ENCODE peak calls at places on chromosomes 4 and X, in ten cellular contexts. O is breast epithelium, N is esophagus muscularis mucosa, X is stomach, S is GM23338, P is suprapubic skin, I is SK-N-MC, H is SK-N-SH, Y is GM12878, M is sigmoid colon. W is an unnamed sample.

GRCh38 chrX:50812995-50813842 is 775 bp downstream of the SHROOM4 start:
- DNase-seq in O (no peak), N (no peak), X (peak), S (peak), P (peak), I (no peak), H (peak), Y (no peak), M (peak), W (no peak)

GRCh38 chrX:64996805-64997204 is 20.6 kb upstream of the ZC4H2 start:
- DNase-seq in O (no peak), N (no peak), X (no peak), S (no peak), P (no peak), I (no peak), H (no peak), Y (no peak), M (no peak), W (no peak)

GRCh38 chr4:25509656-25510055 is 132.6 kb downstream of the ANAPC4 start:
- DNase-seq in O (no peak), N (no peak), X (no peak), S (no peak), P (no peak), I (no peak), H (no peak), Y (no peak), M (no peak), W (no peak)

GRCh38 chr4:7212101-7212674 is 19.9 kb downstream of the SORCS2 start:
- DNase-seq in O (no peak), N (no peak), X (no peak), S (no peak), P (no peak), I (no peak), H (no peak), Y (no peak), M (no peak), W (no peak)

GRCh38 chrX:154327026-154327820 is 31.6 kb downstream of the TKTL1 start:
- DNase-seq in O (no peak), N (no peak), X (no peak), S (no peak), P (no peak), I (no peak), H (no peak), Y (no peak), M (no peak), W (no peak)

GRCh38 chrX:98071331-98071730 is 1187.6 kb downstream of the RPA4 start:
- DNase-seq in O (no peak), N (no peak), X (no peak), S (peak), P (no peak), I (no peak), H (no peak), Y (no peak), M (no peak), W (no peak)

GRCh38 chr4:70667710-70668535 is 1.6 kb upstream of the JCHAIN start:
- DNase-seq in O (no peak), N (no peak), X (no peak), S (no peak), P (no peak), I (peak), H (no peak), Y (no peak), M (no peak), W (no peak)

GRCh38 chrX:2819345-2820130 is 9.2 kb upstream of the GYG2 start:
- DNase-seq in O (no peak), N (no peak), X (no peak), S (no peak), P (no peak), I (no peak), H (peak), Y (no peak), M (no peak), W (no peak)

GRCh38 chr4:3657917-3658913 is 108.0 kb upstream of the ADRA2C start:
- DNase-seq in O (no peak), N (no peak), X (no peak), S (no peak), P (no peak), I (no peak), H (peak), Y (no peak), M (no peak), W (no peak)

GRCh38 chrX:96971812-96972211 is 88.1 kb downstream of the RPA4 start:
- DNase-seq in O (no peak), N (no peak), X (no peak), S (peak), P (no peak), I (no peak), H (no peak), Y (no peak), M (no peak), W (no peak)

GRCh38 chr4:169314906-169315305 is 44.1 kb upstream of the SH3RF1 start:
- DNase-seq in O (peak), N (peak), X (peak), S (no peak), P (no peak), I (no peak), H (peak), Y (no peak), M (peak), W (no peak)

GRCh38 chr4:81627617-81628016 is 155.9 kb upstream of the RASGEF1B start:
- DNase-seq in O (no peak), N (no peak), X (no peak), S (no peak), P (no peak), I (no peak), H (no peak), Y (no peak), M (no peak), W (no peak)

GRCh38 chr4:37826282-37827029 is at the start of gene PGM2:
- DNase-seq in O (peak), N (peak), X (peak), S (peak), P (peak), I (no peak), H (peak), Y (peak), M (peak), W (peak)

GRCh38 chr4:37827802-37828321 is 1.4 kb downstream of the PGM2 start:
- DNase-seq in O (no peak), N (peak), X (no peak), S (no peak), P (no peak), I (no peak), H (no peak), Y (no peak), M (no peak), W (no peak)

GRCh38 chr4:37828843-37829242 is 2.4 kb downstream of the PGM2 start:
- DNase-seq in O (no peak), N (no peak), X (no peak), S (no peak), P (no peak), I (no peak), H (no peak), Y (no peak), M (no peak), W (no peak)

GRCh38 chr4:37825943-37826281 is 574 bp upstream of the PGM2 start:
- DNase-seq in O (no peak), N (peak), X (no peak), S (peak), P (no peak), I (no peak), H (peak), Y (no peak), M (no peak), W (peak)

GRCh38 chr4:37827030-37827705 is 682 bp downstream of the PGM2 start:
- DNase-seq in O (no peak), N (peak), X (peak), S (no peak), P (no peak), I (no peak), H (no peak), Y (no peak), M (peak), W (no peak)
- TF ChIP-seq POLR2AphosphoS5 in O (no peak), N (peak), X (peak), S (no peak), P (no peak), I (no peak), H (no peak), Y (no peak), M (no peak), W (no peak)

GRCh38 chrX:14915596-14915995 is 42.4 kb downstream of the MOSPD2 start:
- DNase-seq in O (no peak), N (no peak), X (no peak), S (no peak), P (no peak), I (no peak), H (no peak), Y (no peak), M (no peak), W (no peak)

GRCh38 chrX:14913241-14913640 is 40.0 kb downstream of the MOSPD2 start:
- DNase-seq in O (peak), N (no peak), X (no peak), S (no peak), P (no peak), I (no peak), H (no peak), Y (no peak), M (no peak), W (no peak)

GRCh38 chrX:14920196-14920595 is 47.0 kb downstream of the MOSPD2 start:
- DNase-seq in O (no peak), N (no peak), X (no peak), S (no peak), P (no peak), I (no peak), H (no peak), Y (no peak), M (no peak), W (no peak)

GRCh38 chrX:14919421-14919820 is 46.2 kb downstream of the MOSPD2 start:
- DNase-seq in O (no peak), N (no peak), X (no peak), S (no peak), P (no peak), I (no peak), H (no peak), Y (no peak), M (no peak), W (no peak)

DNA sequence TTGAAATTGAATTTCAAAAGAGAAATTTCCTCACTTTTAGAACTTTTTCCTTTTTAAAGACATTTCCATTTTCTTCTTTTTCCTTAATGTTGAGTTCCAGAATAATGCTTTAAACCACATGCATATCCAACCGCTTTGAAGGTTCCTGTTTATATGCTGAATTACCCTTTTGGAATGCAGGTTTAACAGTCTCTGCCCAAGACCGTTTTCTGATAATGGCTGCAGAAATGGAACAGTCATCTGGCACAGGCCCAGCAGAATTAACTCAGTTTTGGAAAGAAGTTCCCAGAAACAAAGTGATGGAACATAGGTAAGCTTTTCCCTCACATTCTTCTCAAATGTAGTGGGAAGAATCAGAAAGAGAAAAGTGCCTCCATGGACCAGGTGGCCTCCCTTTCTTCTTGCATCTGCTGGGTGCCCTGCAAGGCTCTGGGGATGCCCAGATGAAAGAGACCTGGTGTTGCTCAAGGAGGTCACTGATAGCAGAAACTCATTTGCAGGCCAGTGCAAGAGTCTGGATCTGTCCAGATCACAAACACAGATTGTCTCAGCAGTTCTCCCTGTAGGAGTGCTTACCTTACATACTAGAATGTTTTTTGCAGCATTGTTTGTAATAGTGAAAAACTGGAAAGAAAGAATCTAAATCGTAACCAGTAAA is 42.9 kb downstream of the MOSPD2 start:
- DNase-seq in O (no peak), N (no peak), X (no peak), S (no peak), P (no peak), I (no peak), H (no peak), Y (no peak), M (no peak), W (no peak)
- H3K27ac ChIP-seq in O (no peak), N (no peak), X (no peak), S (no peak), P (no peak), I (no peak), H (peak), Y (no peak), M (no peak), W (no peak)

GRCh38 chrX:13733506-13733905 is 914 bp downstream of the TRAPPC2 start:
- DNase-seq in O (no peak), N (no peak), X (no peak), S (no peak), P (no peak), I (no peak), H (no peak), Y (no peak), M (no peak), W (no peak)

GRCh38 chrX:13732246-13733067 is 2.0 kb downstream of the TRAPPC2 start:
- DNase-seq in O (no peak), N (no peak), X (no peak), S (no peak), P (no peak), I (no peak), H (no peak), Y (no peak), M (no peak), W (no peak)

DNA sequence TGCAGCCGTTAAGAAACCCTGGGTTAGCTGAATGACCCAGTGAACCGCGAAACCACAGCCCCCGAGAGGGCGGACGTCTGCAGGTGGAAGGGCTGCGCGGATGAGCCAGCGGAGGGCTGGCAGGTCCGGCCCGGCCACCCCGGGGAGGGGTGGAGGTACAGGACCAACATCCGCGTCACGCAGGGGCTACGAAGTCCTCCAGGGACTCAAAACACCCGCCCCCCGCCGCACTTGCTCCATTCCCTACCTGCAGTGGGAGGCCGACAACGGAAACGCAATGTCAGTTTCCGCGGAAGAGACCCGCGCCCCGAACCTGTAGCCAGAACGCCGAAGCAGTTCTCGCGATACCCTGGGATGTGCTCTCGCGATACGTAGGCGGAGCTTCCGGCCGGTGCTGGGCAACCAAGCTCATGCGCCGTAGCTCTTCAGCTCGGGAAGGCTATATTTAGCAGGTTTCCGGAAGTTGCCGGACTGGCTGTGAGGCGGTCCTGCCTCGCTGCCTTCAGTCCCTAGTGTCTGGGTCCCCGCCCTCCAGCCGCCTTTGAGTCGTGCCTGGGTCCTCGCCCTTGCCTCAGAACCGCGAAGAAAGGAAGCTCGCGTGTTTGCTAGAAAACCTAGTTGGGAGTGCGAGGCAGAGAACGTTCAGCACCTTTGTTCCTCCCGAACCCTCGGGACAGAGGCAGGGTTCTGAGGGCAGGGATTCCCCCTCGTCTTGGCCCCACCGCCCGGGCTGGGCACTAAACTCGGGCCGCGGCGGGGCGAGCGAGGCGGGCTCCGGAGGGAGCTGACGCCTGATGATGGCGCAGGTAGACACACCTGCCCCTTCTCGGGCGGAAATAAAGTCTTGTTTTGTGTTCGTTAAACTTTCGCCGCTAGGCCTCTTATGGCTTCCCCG is at the start of the genes OFD1 and TRAPPC2:
- DNase-seq in O (peak), N (peak), X (peak), S (peak), P (peak), I (peak), H (peak), Y (peak), M (peak), W (peak)
- TF ChIP-seq POLR2AphosphoS5 in O (peak), N (peak), X (peak), S (peak), P (peak), I (peak), H (peak), Y (peak), M (peak), W (peak)

GRCh38 chr4:138243369-138243768 is 1.2 kb upstream of the SLC7A11 start:
- DNase-seq in O (no peak), N (no peak), X (no peak), S (no peak), P (no peak), I (no peak), H (no peak), Y (no peak), M (no peak), W (no peak)

GRCh38 chr4:138239496-138239895 is 2.7 kb downstream of the SLC7A11 start:
- DNase-seq in O (no peak), N (no peak), X (no peak), S (no peak), P (no peak), I (no peak), H (no peak), Y (no peak), M (no peak), W (no peak)

GRCh38 chr4:138242830-138243149 is 641 bp upstream of the SLC7A11 start:
- DNase-seq in O (no peak), N (no peak), X (no peak), S (no peak), P (no peak), I (no peak), H (no peak), Y (no peak), M (no peak), W (no peak)

GRCh38 chr4:138242076-138242829 is at the start of gene SLC7A11:
- DNase-seq in O (peak), N (no peak), X (peak), S (peak), P (no peak), I (peak), H (peak), Y (peak), M (no peak), W (peak)

GRCh38 chr4:138241281-138242075 is 671 bp downstream of the SLC7A11 start:
- DNase-seq in O (no peak), N (no peak), X (no peak), S (peak), P (no peak), I (no peak), H (no peak), Y (no peak), M (no peak), W (no peak)
- H3K27ac ChIP-seq in O (peak), N (no peak), X (peak), S (peak), P (no peak), I (peak), H (peak), Y (peak), M (no peak), W (peak)

DNA sequence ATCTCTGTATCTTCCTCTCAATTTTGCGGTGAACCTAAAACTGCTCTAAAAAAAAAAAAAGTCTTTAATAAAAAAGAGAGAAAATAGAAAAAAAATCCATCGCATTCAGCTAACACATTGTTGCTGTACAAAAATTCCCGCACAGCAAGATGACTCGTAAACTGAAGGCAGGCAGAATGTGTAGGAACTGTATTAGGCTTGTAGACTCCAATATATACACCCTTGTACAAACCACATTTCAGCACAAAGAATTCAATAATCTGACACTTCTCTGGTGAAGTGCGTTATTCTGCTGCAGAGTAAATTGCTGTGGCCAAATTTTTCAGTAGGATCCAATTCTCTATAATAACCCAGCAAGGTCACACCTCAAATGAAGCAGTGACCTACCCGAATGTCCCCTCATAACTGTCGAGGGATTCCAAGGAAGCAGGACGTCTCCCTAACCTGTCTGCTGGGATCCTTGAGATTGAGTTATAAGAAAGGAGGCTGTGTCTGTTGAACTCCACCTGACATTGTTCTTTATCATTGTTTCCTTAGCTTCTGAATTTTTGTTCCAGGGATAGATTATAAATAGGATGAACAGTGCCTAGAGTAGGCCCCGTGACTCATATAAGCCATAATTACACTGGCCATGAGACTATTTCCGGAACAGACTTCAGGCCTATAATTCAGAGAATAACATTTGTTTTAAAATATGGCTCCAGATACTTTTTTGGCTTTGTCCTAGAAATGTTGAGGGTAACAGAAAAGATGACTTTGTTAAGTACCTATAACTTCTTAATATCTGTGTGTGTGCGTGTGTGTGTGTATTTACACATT is 348.3 kb downstream of the PCDH7 start:
- DNase-seq in O (no peak), N (no peak), X (no peak), S (no peak), P (no peak), I (no peak), H (no peak), Y (no peak), M (no peak), W (no peak)
- TF ChIP-seq POLR2AphosphoS5 in O (no peak), N (no peak), X (no peak), S (no peak), P (no peak), I (no peak), H (no peak), Y (no peak), M (no peak), W (no peak)

GRCh38 chr4:75004755-75005668 is 72.1 kb downstream of the PARM1 start:
- DNase-seq in O (no peak), N (no peak), X (peak), S (no peak), P (no peak), I (no peak), H (no peak), Y (peak), M (no peak), W (no peak)
- H3K27ac ChIP-seq in O (no peak), N (no peak), X (no peak), S (no peak), P (no peak), I (no peak), H (no peak), Y (no peak), M (no peak), W (no peak)

DNA sequence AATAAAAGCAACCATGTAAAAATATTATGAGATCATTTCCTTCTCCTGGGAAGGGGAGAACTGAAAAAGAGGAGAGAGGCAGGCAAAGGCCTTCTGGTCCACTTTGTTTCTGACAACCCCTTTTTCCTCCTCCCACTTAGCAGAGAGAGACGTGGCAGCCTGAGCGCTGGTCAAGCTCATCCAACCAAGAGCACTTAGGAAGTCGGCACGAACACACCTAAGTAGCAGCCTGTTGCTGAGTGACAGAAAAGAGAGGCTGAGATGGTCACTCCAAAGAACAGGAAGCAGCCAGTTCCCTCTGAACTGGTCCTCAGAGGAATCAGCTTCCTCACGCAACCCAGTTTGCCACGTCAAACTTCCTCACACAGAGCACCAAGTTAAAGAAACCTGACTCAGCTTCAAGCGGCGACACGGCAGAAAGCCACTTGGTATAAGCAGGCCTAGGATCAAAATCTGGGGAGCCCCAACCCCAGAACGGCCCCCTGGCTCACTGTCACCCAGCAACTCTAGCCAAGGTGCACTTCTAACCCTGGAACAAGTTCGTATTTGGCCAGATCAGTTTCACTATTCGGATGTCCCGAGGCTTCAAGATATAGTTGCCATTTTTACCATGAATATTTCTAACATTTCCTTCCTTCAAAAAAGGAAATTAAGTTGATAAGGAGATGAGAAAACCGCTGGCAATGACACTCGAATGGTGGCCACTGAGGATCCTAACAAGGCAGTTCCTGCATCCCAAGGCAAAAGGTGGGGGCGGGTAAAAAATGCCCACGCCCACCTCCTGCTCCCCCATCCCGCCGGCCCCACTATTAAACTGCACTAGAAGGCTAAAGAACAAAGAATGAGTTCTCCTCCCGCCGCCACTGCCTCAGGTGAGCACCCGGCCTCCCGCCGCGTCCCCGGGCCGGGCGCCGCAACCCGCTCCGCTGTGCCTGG is 698 bp downstream of the SEC24D start:
- DNase-seq in O (peak), N (peak), X (peak), S (peak), P (peak), I (no peak), H (peak), Y (peak), M (peak), W (peak)
- TF ChIP-seq POLR2AphosphoS5 in O (peak), N (peak), X (peak), S (no peak), P (no peak), I (no peak), H (peak), Y (peak), M (peak), W (no peak)

W was measured in Panc1.